ENCODE peak calls at places on chromosomes 11 and 22, in four cellular contexts. U is NCI-H1092, A is RPMI8226, X is NCI-H146. I is an unnamed sample.

GRCh38 chr11:120131941-120132644 is 5.8 kb downstream of the TRIM29 start:
- DNase-seq in A (no peak), X (no peak), U (no peak), I (no peak)

GRCh38 chr11:134579709-134580634 is 167.9 kb upstream of the B3GAT1 start:
- DNase-seq in U (no peak), A (no peak), X (no peak), I (no peak)

GRCh38 chr11:78586452-78587046 is 11.9 kb upstream of the NARS2 start:
- DNase-seq in A (peak; percentile 28), U (no peak), X (peak; percentile 26), I (peak; percentile 57)

GRCh38 chr11:72776844-72777754 is 16.7 kb downstream of the STARD10 start:
- DNase-seq in U (no peak), A (no peak), X (peak; percentile 15), I (no peak)

GRCh38 chr11:88631497-88631896 is 294.0 kb upstream of the CTSC start:
- DNase-seq in U (no peak), X (no peak), A (no peak), I (no peak)

GRCh38 chr11:108135845-108136599 is 14.7 kb downstream of the ACAT1 start:
- DNase-seq in A (peak; percentile 69), U (no peak), X (no peak), I (peak; percentile 72)

GRCh38 chr11:106551744-106552671 is 466.3 kb downstream of the GUCY1A2 start:
- DNase-seq in U (no peak), X (no peak), A (no peak), I (no peak)

GRCh38 chr11:6856871-6857270 is 6.0 kb upstream of the OR10A2 start:
- DNase-seq in A (no peak), U (no peak), X (no peak), I (no peak)

GRCh38 chr11:35303596-35304392 is 115.6 kb downstream of the SLC1A2 start:
- DNase-seq in U (no peak), X (no peak), A (no peak), I (no peak)

GRCh38 chr22:48517039-48518030 is 1310.3 kb downstream of the BRD1 start:
- DNase-seq in A (peak; percentile 25), U (no peak), X (no peak), I (no peak)

GRCh38 chr11:12042215-12042676 is 33.8 kb upstream of the DKK3 start:
- DNase-seq in U (no peak), X (no peak), A (no peak), I (no peak)

GRCh38 chr22:49889071-49889470 is 29.2 kb downstream of the ALG12 start:
- DNase-seq in U (no peak), A (no peak), X (no peak), I (no peak)

GRCh38 chr22:29030618-29031235 is 30.9 kb downstream of the C22orf31 start:
- DNase-seq in A (no peak), X (peak; percentile 29), U (peak; percentile 62), I (no peak)

GRCh38 chr11:95152878-95153856 is 63.5 kb downstream of the ENDOD1 start:
- DNase-seq in X (no peak), A (no peak), U (no peak), I (peak; percentile 27)

GRCh38 chr11:131867457-131868257 is 497.2 kb downstream of the NTM start:
- DNase-seq in X (peak; percentile 56), U (peak; percentile 65), A (peak; percentile 47), I (peak; percentile 34)

GRCh38 chr22:29702025-29702930 is 17.5 kb upstream of the CABP7 start:
- DNase-seq in A (no peak), U (no peak), X (no peak), I (no peak)